ENCODE peak calls at places on chromosomes 4 and X, in six cellular contexts. One of them, this sample, is unnamed.

GRCh38 chr4:40419231-40419912 is 84.2 kb downstream of the CHRNA9 start:
- DNase-seq in ovary: no peak
- DNase-seq in transverse colon: peak
- DNase-seq in SK-N-SH: no peak
- DNase-seq in H1: no peak
- DNase-seq in upper lobe of left lung: no peak
- DNase-seq in this sample: no peak

GRCh38 chr4:127214001-127214400 is 418.8 kb upstream of the INTU start:
- DNase-seq in ovary: no peak
- DNase-seq in transverse colon: no peak
- DNase-seq in SK-N-SH: no peak
- DNase-seq in H1: no peak
- DNase-seq in upper lobe of left lung: no peak
- DNase-seq in this sample: no peak

GRCh38 chr4:110614173-110614948 is 8.5 kb downstream of the PITX2 start:
- DNase-seq in ovary: no peak
- DNase-seq in transverse colon: no peak
- DNase-seq in SK-N-SH: no peak
- DNase-seq in H1: no peak
- DNase-seq in upper lobe of left lung: no peak
- DNase-seq in this sample: no peak

GRCh38 chrX:105483011-105483410 is 262.5 kb upstream of the TEX13A start:
- DNase-seq in ovary: no peak
- DNase-seq in transverse colon: no peak
- DNase-seq in SK-N-SH: no peak
- DNase-seq in H1: no peak
- DNase-seq in upper lobe of left lung: no peak
- DNase-seq in this sample: no peak

GRCh38 chr4:186657766-186658165 is 65.9 kb downstream of the FAT1 start:
- DNase-seq in ovary: no peak
- DNase-seq in transverse colon: no peak
- DNase-seq in SK-N-SH: no peak
- DNase-seq in H1: no peak
- DNase-seq in upper lobe of left lung: no peak
- DNase-seq in this sample: no peak

GRCh38 chr4:38162240-38162784 is 202.1 kb downstream of the PTTG2 start:
- DNase-seq in ovary: peak
- DNase-seq in transverse colon: no peak
- DNase-seq in SK-N-SH: peak
- DNase-seq in H1: no peak
- DNase-seq in upper lobe of left lung: no peak
- DNase-seq in this sample: no peak

GRCh38 chr4:99856166-99856565 is 38.1 kb downstream of the LAMTOR3 start:
- DNase-seq in ovary: no peak
- DNase-seq in transverse colon: no peak
- DNase-seq in SK-N-SH: no peak
- DNase-seq in H1: no peak
- DNase-seq in upper lobe of left lung: no peak
- DNase-seq in this sample: no peak

GRCh38 chr4:113957961-113958360 is 21.5 kb downstream of the ARSJ start:
- DNase-seq in ovary: no peak
- DNase-seq in transverse colon: no peak
- DNase-seq in SK-N-SH: no peak
- DNase-seq in H1: no peak
- DNase-seq in upper lobe of left lung: no peak
- DNase-seq in this sample: no peak

GRCh38 chr4:5133201-5133600 is 81.9 kb downstream of the STK32B start:
- DNase-seq in ovary: no peak
- DNase-seq in transverse colon: no peak
- DNase-seq in SK-N-SH: no peak
- DNase-seq in H1: no peak
- DNase-seq in upper lobe of left lung: no peak
- DNase-seq in this sample: no peak

GRCh38 chrX:150543230-150544155 is 24.9 kb upstream of the MTM1 start:
- DNase-seq in ovary: no peak
- DNase-seq in transverse colon: no peak
- DNase-seq in SK-N-SH: no peak
- DNase-seq in H1: no peak
- DNase-seq in upper lobe of left lung: no peak
- DNase-seq in this sample: no peak

GRCh38 chrX:78769933-78770332 is 22.4 kb downstream of the LPAR4 start:
- DNase-seq in ovary: no peak
- DNase-seq in transverse colon: no peak
- DNase-seq in SK-N-SH: no peak
- DNase-seq in H1: no peak
- DNase-seq in upper lobe of left lung: no peak
- DNase-seq in this sample: no peak

GRCh38 chrX:110006826-110007375 is 4.0 kb downstream of the TMEM164 start:
- DNase-seq in ovary: no peak
- DNase-seq in transverse colon: no peak
- DNase-seq in SK-N-SH: no peak
- DNase-seq in H1: no peak
- DNase-seq in upper lobe of left lung: no peak
- DNase-seq in this sample: no peak

GRCh38 chr4:8478801-8479744 is 38.5 kb downstream of the TRMT44 start:
- DNase-seq in ovary: no peak
- DNase-seq in transverse colon: no peak
- DNase-seq in SK-N-SH: no peak
- DNase-seq in H1: no peak
- DNase-seq in upper lobe of left lung: no peak
- DNase-seq in this sample: no peak

GRCh38 chr4:80069837-80070788 is 2.9 kb downstream of the ANTXR2 start:
- DNase-seq in ovary: no peak
- DNase-seq in transverse colon: no peak
- DNase-seq in SK-N-SH: no peak
- DNase-seq in H1: no peak
- DNase-seq in upper lobe of left lung: no peak
- DNase-seq in this sample: no peak

GRCh38 chrX:136694491-136695087 is 46.6 kb downstream of the CD40LG start:
- DNase-seq in ovary: no peak
- DNase-seq in transverse colon: no peak
- DNase-seq in SK-N-SH: peak
- DNase-seq in H1: no peak
- DNase-seq in upper lobe of left lung: no peak
- DNase-seq in this sample: no peak

GRCh38 chr4:16730522-16730921 is 167.9 kb downstream of the LDB2 start:
- DNase-seq in ovary: no peak
- DNase-seq in transverse colon: no peak
- DNase-seq in SK-N-SH: no peak
- DNase-seq in H1: no peak
- DNase-seq in upper lobe of left lung: no peak
- DNase-seq in this sample: no peak
- TF ChIP-seq EP300 in ovary: no peak
- TF ChIP-seq EP300 in transverse colon: no peak
- TF ChIP-seq EP300 in SK-N-SH: no peak
- TF ChIP-seq EP300 in H1: no peak
- TF ChIP-seq EP300 in upper lobe of left lung: no peak
- TF ChIP-seq EP300 in this sample: no peak

GRCh38 chr4:174156239-174156826 is 127.1 kb downstream of the FBXO8 start:
- DNase-seq in ovary: no peak
- DNase-seq in transverse colon: no peak
- DNase-seq in SK-N-SH: peak
- DNase-seq in H1: no peak
- DNase-seq in upper lobe of left lung: no peak
- DNase-seq in this sample: no peak
- H3K4me3 ChIP-seq in ovary: no peak
- H3K4me3 ChIP-seq in transverse colon: no peak
- H3K4me3 ChIP-seq in SK-N-SH: no peak
- H3K4me3 ChIP-seq in H1: no peak
- H3K4me3 ChIP-seq in upper lobe of left lung: no peak
- H3K4me3 ChIP-seq in this sample: peak

GRCh38 chr4:10121568-10122097 is 5.0 kb upstream of the WDR1 start:
- DNase-seq in ovary: no peak
- DNase-seq in transverse colon: no peak
- DNase-seq in SK-N-SH: no peak
- DNase-seq in H1: no peak
- DNase-seq in upper lobe of left lung: no peak
- DNase-seq in this sample: no peak

GRCh38 chr4:10124167-10124930 is 7.8 kb upstream of the WDR1 start:
- DNase-seq in ovary: no peak
- DNase-seq in transverse colon: no peak
- DNase-seq in SK-N-SH: no peak
- DNase-seq in H1: no peak
- DNase-seq in upper lobe of left lung: no peak
- DNase-seq in this sample: no peak

GRCh38 chr4:10122236-10122932 is 5.8 kb upstream of the WDR1 start:
- DNase-seq in ovary: no peak
- DNase-seq in transverse colon: no peak
- DNase-seq in SK-N-SH: no peak
- DNase-seq in H1: no peak
- DNase-seq in upper lobe of left lung: no peak
- DNase-seq in this sample: no peak

GRCh38 chr4:10120943-10121567 is 4.5 kb upstream of the WDR1 start:
- DNase-seq in ovary: no peak
- DNase-seq in transverse colon: no peak
- DNase-seq in SK-N-SH: no peak
- DNase-seq in H1: no peak
- DNase-seq in upper lobe of left lung: peak
- DNase-seq in this sample: no peak

GRCh38 chr4:10123227-10124101 is 6.9 kb upstream of the WDR1 start:
- DNase-seq in ovary: no peak
- DNase-seq in transverse colon: peak
- DNase-seq in SK-N-SH: peak
- DNase-seq in H1: no peak
- DNase-seq in upper lobe of left lung: peak
- DNase-seq in this sample: no peak
- TF ChIP-seq EP300 in ovary: no peak
- TF ChIP-seq EP300 in transverse colon: no peak
- TF ChIP-seq EP300 in SK-N-SH: no peak
- TF ChIP-seq EP300 in H1: no peak
- TF ChIP-seq EP300 in upper lobe of left lung: no peak
- TF ChIP-seq EP300 in this sample: no peak

GRCh38 chrX:45765726-45766125 is 565.0 kb upstream of the DIPK2B start:
- DNase-seq in ovary: no peak
- DNase-seq in transverse colon: no peak
- DNase-seq in SK-N-SH: no peak
- DNase-seq in H1: no peak
- DNase-seq in upper lobe of left lung: no peak
- DNase-seq in this sample: no peak

GRCh38 chrX:45761920-45762319 is 561.2 kb upstream of the DIPK2B start:
- DNase-seq in ovary: no peak
- DNase-seq in transverse colon: no peak
- DNase-seq in SK-N-SH: no peak
- DNase-seq in H1: no peak
- DNase-seq in upper lobe of left lung: no peak
- DNase-seq in this sample: no peak

GRCh38 chrX:45762699-45763647 is 562.3 kb upstream of the DIPK2B start:
- DNase-seq in ovary: no peak
- DNase-seq in transverse colon: no peak
- DNase-seq in SK-N-SH: no peak
- DNase-seq in H1: no peak
- DNase-seq in upper lobe of left lung: no peak
- DNase-seq in this sample: no peak

GRCh38 chrX:45767021-45767491 is 566.4 kb upstream of the DIPK2B start:
- DNase-seq in ovary: no peak
- DNase-seq in transverse colon: no peak
- DNase-seq in SK-N-SH: no peak
- DNase-seq in H1: no peak
- DNase-seq in upper lobe of left lung: no peak
- DNase-seq in this sample: no peak

DNA sequence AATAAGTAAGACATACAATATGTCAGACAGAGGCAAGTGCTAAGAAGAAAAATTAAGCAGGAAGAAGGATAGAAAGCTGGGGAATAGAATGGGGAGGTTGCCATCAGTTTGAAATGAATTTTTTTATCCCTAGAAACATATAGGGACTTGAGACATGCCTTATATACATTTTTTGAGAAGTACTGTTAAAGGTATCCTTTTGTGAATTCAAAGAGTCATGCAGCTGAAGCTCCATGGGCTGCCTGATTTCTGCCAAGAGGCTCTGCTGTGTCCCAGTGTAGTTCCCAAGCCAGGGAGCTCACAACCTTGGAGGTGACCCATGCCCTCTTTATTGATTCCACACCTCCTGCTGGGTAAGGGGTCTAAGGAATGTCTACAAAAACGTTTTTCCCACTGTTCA is 564.6 kb upstream of the DIPK2B start:
- DNase-seq in ovary: no peak
- DNase-seq in transverse colon: no peak
- DNase-seq in SK-N-SH: no peak
- DNase-seq in H1: no peak
- DNase-seq in upper lobe of left lung: no peak
- DNase-seq in this sample: no peak
- H3K4me3 ChIP-seq in ovary: no peak
- H3K4me3 ChIP-seq in transverse colon: no peak
- H3K4me3 ChIP-seq in SK-N-SH: peak
- H3K4me3 ChIP-seq in H1: no peak
- H3K4me3 ChIP-seq in upper lobe of left lung: peak
- H3K4me3 ChIP-seq in this sample: no peak

GRCh38 chr4:159014896-159015295 is 88.0 kb upstream of the RAPGEF2 start:
- DNase-seq in ovary: no peak
- DNase-seq in transverse colon: no peak
- DNase-seq in SK-N-SH: no peak
- DNase-seq in H1: no peak
- DNase-seq in upper lobe of left lung: no peak
- DNase-seq in this sample: no peak
- TF ChIP-seq EP300 in ovary: no peak
- TF ChIP-seq EP300 in transverse colon: no peak
- TF ChIP-seq EP300 in SK-N-SH: no peak
- TF ChIP-seq EP300 in H1: no peak
- TF ChIP-seq EP300 in upper lobe of left lung: no peak
- TF ChIP-seq EP300 in this sample: no peak

GRCh38 chr4:145735777-145736176 is 55.8 kb downstream of the C4orf51 start:
- DNase-seq in ovary: no peak
- DNase-seq in transverse colon: no peak
- DNase-seq in SK-N-SH: no peak
- DNase-seq in H1: no peak
- DNase-seq in upper lobe of left lung: no peak
- DNase-seq in this sample: no peak
- H3K4me3 ChIP-seq in ovary: no peak
- H3K4me3 ChIP-seq in transverse colon: no peak
- H3K4me3 ChIP-seq in SK-N-SH: no peak
- H3K4me3 ChIP-seq in H1: no peak
- H3K4me3 ChIP-seq in upper lobe of left lung: no peak
- H3K4me3 ChIP-seq in this sample: no peak

GRCh38 chr4:174080361-174080760 is 203.1 kb downstream of the FBXO8 start:
- DNase-seq in ovary: no peak
- DNase-seq in transverse colon: no peak
- DNase-seq in SK-N-SH: no peak
- DNase-seq in H1: no peak
- DNase-seq in upper lobe of left lung: no peak
- DNase-seq in this sample: no peak
- TF ChIP-seq EP300 in ovary: no peak
- TF ChIP-seq EP300 in transverse colon: no peak
- TF ChIP-seq EP300 in SK-N-SH: no peak
- TF ChIP-seq EP300 in H1: no peak
- TF ChIP-seq EP300 in upper lobe of left lung: no peak
- TF ChIP-seq EP300 in this sample: no peak